ENCODE peak calls at places on chromosomes 3 and 15, in ten cellular contexts. W, Q, U, T, B, P, M, V, J and H are unnamed samples.

GRCh38 chr3:122577409-122578028 is at the start of gene PARP15:
- DNase-seq in W (no peak), Q (peak), U (no peak), T (no peak), B (no peak), P (peak), M (peak), V (no peak), J (no peak), H (no peak)

GRCh38 chr15:70875001-70875782 is 17.0 kb downstream of the THAP10 start:
- DNase-seq in W (no peak), Q (no peak), U (peak), T (peak), B (no peak), P (no peak), M (no peak), V (peak), J (no peak), H (no peak)

GRCh38 chr3:70849911-70850699 is 537.7 kb upstream of the MDFIC2 start:
- DNase-seq in W (peak), Q (no peak), U (peak), T (peak), B (no peak), P (no peak), M (no peak), V (peak), J (peak), H (peak)

GRCh38 chr3:138950006-138950644 is 3.1 kb downstream of the FOXL2NB start:
- DNase-seq in W (no peak), Q (no peak), U (no peak), T (peak), B (no peak), P (peak), M (no peak), V (no peak), J (no peak), H (no peak)

GRCh38 chr15:39509941-39510845 is 70.7 kb upstream of the THBS1 start:
- DNase-seq in W (no peak), Q (no peak), U (no peak), T (no peak), B (no peak), P (no peak), M (no peak), V (no peak), J (no peak), H (no peak)

GRCh38 chr3:151439652-151440125 is 21.2 kb downstream of the IGSF10 start:
- DNase-seq in W (peak), Q (peak), U (peak), T (peak), B (peak), P (peak), M (no peak), V (peak), J (peak), H (no peak)

GRCh38 chr3:38003371-38003816 is 12.8 kb downstream of the VILL start:
- DNase-seq in W (no peak), Q (peak), U (no peak), T (peak), B (no peak), P (peak), M (peak), V (no peak), J (no peak), H (no peak)

GRCh38 chr3:59480486-59480995 is 430.7 kb upstream of the CFAP20DC start:
- DNase-seq in W (peak), Q (no peak), U (peak), T (peak), B (no peak), P (no peak), M (no peak), V (peak), J (peak), H (peak)

GRCh38 chr15:37907136-37907535 is 27.3 kb upstream of the TMCO5A start:
- DNase-seq in W (no peak), Q (no peak), U (peak), T (peak), B (no peak), P (no peak), M (no peak), V (no peak), J (no peak), H (no peak)

GRCh38 chr15:82132742-82133141 is 86.9 kb upstream of the MEX3B start:
- DNase-seq in W (peak), Q (no peak), U (peak), T (peak), B (no peak), P (no peak), M (no peak), V (peak), J (peak), H (peak)

GRCh38 chr3:54374214-54374855 is 252.0 kb downstream of the CACNA2D3 start:
- DNase-seq in W (no peak), Q (peak), U (peak), T (peak), B (peak), P (peak), M (no peak), V (no peak), J (no peak), H (no peak)
- TF ChIP-seq CTCF in W (no peak), Q (no peak), U (peak), T (peak), B (peak), P (peak), M (no peak), V (peak), J (no peak), H (peak)

DNA sequence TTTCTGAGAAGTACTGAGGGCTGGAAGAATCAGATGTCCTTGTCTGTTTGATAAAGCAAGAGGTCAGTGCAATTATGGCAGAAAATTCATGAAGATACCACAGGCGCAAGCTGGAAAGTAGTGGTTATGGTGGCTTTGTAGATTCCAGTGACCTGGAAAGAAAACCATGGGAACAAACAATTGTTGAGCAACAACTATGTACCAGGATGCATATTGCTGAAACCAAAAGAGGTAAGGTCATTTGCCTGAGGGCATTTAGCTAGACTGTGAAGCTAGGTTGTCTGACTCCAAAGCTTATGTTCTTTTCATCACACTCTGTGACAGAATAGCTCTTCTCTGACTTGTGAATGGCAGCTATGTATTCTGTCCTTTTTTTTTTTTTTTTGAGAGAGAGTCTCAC is 74.0 kb downstream of the B3GALNT1 start:
- DNase-seq in W (no peak), Q (no peak), U (no peak), T (no peak), B (no peak), P (no peak), M (no peak), V (no peak), J (no peak), H (no peak)
- TF ChIP-seq CTCF in W (no peak), Q (no peak), U (no peak), T (no peak), B (no peak), P (no peak), M (no peak), V (no peak), J (no peak), H (no peak)

DNA sequence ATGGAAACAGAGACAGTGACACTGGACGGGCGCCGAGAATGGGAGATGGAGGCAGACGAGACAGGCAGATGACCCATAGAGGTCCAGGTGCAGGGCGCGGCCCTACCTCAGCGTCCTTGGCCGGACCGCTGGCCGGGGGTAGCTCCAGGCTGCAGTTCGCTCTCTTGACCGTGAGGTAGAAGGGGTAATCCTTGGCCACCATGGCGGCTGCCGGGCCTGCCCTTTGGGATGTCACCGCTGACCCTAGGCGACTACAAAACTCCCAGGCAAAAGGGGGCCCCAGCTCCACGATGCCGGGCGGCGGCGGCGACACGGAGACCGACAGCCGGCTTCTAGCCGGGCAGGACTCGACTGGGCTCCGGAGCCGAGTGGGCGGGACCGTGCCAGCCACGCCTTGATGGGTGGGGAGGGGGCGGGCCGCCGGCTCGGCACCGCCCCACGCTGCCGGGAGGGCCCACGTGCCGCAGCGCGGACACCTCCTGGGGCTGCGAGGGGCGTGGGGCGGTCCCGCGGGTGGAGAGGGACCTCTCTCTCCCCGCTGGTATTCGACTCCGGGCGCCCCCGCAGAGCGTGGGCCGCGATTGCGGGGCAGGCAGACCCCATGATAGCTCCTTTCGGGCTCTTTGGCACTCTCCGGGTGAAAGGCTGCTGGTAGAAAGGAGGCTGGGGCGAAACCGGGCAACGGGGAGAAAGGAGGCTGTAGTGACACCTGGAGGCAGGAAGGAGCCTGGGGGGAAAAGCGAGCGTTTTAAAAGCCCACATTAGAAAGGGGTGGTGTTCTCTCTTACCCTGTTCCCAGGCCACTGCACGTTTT is at the start of gene ARHGEF3:
- DNase-seq in W (no peak), Q (peak), U (peak), T (peak), B (peak), P (peak), M (peak), V (no peak), J (no peak), H (peak)
- TF ChIP-seq CTCF in W (peak), Q (peak), U (peak), T (peak), B (peak), P (peak), M (peak), V (peak), J (peak), H (peak)

DNA sequence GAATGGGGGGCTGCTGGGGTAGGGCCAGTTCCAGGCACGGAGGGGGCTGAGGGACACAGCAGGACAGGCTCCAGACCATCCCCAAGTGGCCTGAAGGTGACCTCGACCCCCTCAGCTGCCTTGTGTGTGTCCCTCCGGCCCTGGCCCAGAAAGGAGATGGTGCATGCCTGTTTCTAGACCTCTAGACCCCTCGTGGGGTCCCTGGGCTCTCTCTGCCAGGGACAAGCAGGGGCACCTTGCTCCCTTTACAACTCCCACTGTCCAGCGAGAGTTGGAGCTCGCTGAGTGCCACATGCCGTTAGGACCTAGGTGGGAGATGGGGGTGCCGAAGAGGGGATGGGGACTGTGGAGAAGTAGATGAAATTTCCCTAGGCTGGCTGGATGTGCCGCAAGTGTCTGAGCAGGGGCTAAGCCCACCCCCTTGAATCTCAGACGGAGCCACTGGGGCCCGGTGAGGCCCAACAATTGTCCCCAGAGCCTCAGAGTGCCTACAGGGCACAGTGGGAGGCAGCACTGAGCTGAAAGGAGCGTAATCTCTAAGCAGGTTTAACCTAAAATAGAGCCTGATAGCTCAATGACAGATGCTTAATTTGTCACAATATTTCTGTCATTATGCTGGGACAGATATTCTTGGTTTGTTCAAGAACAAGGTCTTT is 23.7 kb upstream of the KLF13 start:
- DNase-seq in W (no peak), Q (no peak), U (no peak), T (no peak), B (no peak), P (no peak), M (peak), V (no peak), J (no peak), H (no peak)
- TF ChIP-seq CTCF in W (peak), Q (no peak), U (no peak), T (no peak), B (no peak), P (no peak), M (no peak), V (no peak), J (no peak), H (peak)

GRCh38 chr15:52362497-52362896 is 66.9 kb upstream of the MYO5C start:
- DNase-seq in W (peak), Q (no peak), U (peak), T (peak), B (no peak), P (no peak), M (no peak), V (no peak), J (no peak), H (peak)
- TF ChIP-seq CTCF in W (no peak), Q (no peak), U (no peak), T (no peak), B (no peak), P (no peak), M (no peak), V (no peak), J (no peak), H (no peak)

GRCh38 chr3:183825380-183826161 is at the start of gene MAP6D1:
- DNase-seq in W (no peak), Q (peak), U (peak), T (peak), B (no peak), P (peak), M (peak), V (peak), J (no peak), H (no peak)
- TF ChIP-seq CTCF in W (peak), Q (no peak), U (no peak), T (peak), B (no peak), P (no peak), M (no peak), V (peak), J (peak), H (peak)

DNA sequence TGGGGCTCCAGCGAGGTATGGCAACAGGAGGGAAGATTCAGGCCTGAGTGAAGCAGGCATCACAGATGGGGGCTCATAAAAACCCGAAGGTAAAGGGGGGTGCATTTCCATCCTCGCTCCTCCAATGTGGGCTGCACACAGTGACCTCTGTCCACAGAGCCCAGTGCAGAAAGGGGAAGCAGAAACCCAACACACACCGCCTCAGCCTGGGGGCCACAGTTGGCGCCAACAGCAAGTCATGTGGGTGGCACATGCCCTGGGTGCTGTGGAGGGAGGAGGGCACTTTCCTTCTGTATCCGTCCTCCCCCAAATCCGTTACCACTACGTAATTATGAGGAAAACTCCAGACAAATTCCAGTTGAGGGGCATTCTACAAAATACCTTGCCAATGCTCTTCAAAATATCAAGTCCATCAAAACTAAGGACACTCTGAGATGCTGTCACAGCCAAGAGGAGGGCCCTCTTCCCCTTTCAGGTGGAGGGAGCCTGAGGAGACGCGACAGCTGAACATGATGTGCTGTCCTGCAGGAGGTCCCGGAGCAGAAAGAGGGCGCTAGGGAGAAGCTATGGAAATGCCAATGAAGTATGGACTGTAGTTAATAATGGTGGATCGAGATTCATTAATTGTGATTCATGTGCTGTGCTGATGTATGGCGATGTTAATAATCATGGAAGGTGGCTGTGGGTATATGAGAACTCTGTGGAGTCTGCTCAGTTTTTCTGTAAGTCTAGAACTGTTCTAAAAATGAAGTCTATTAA is 16.4 kb downstream of the APBA2 start:
- DNase-seq in W (no peak), Q (no peak), U (no peak), T (no peak), B (no peak), P (no peak), M (no peak), V (no peak), J (no peak), H (no peak)
- TF ChIP-seq CTCF in W (no peak), Q (no peak), U (no peak), T (peak), B (no peak), P (no peak), M (no peak), V (peak), J (no peak), H (peak)

GRCh38 chr15:97648728-97649127 is 311.8 kb upstream of the ARRDC4 start:
- DNase-seq in W (no peak), Q (no peak), U (no peak), T (no peak), B (no peak), P (no peak), M (no peak), V (no peak), J (no peak), H (no peak)

GRCh38 chr15:97645758-97646157 is 314.7 kb upstream of the ARRDC4 start:
- DNase-seq in W (no peak), Q (no peak), U (no peak), T (no peak), B (no peak), P (no peak), M (no peak), V (no peak), J (no peak), H (no peak)
- TF ChIP-seq CTCF in W (no peak), Q (no peak), U (no peak), T (no peak), B (no peak), P (no peak), M (no peak), V (no peak), J (no peak), H (no peak)